ENCODE peak calls at places on chromosome 13, in nine cellular contexts. One of them, this sample, is unnamed.

GRCh38 chr13:26653310-26653709 is 95.8 kb downstream of the WASF3 start:
- DNase-seq in activated T-helper 1 cell treated with anti-CD3 and anti-CD28 coated beads, Interleukin-12 subunit alpha, Interleukin-12 subunit beta, Interleukin-2, Interleukin-4 antibody, amounts not matched to agents 30 ng/mL and 10 ng/mL and 1 ng/mL, durations not matched to agents 14 hours and 24 hours and 36 hours: no peak
- DNase-seq in hypothalamus: no peak
- DNase-seq in adrenal gland: no peak
- DNase-seq in activated CD8-positive, alpha-beta memory T cell treated with anti-CD3 and anti-CD28 coated beads for 4 hours: no peak
- DNase-seq in stimulated activated CD8-positive, alpha-beta memory T cell treated with anti-CD3 and anti-CD28 coated beads, Interleukin-2, amount 100 ng/mL, for 1 hour: no peak
- DNase-seq in progenitor cell of endocrine pancreas: no peak
- DNase-seq in GM04504: peak; percentile 54
- DNase-seq in WTC11: no peak
- DNase-seq in this sample: no peak

GRCh38 chr13:110617326-110618072 is 2.2 kb downstream of the NAXD start:
- DNase-seq in progenitor cell of endocrine pancreas: no peak
- DNase-seq in stimulated activated CD8-positive, alpha-beta memory T cell treated with anti-CD3 and anti-CD28 coated beads, Interleukin-2, amount 100 ng/mL, for 1 hour: no peak
- DNase-seq in WTC11: no peak
- DNase-seq in GM04504: no peak
- DNase-seq in activated T-helper 1 cell treated with anti-CD3 and anti-CD28 coated beads, Interleukin-12 subunit alpha, Interleukin-12 subunit beta, Interleukin-2, Interleukin-4 antibody, amounts not matched to agents 30 ng/mL and 10 ng/mL and 1 ng/mL, durations not matched to agents 14 hours and 24 hours and 36 hours: no peak
- DNase-seq in activated CD8-positive, alpha-beta memory T cell treated with anti-CD3 and anti-CD28 coated beads for 4 hours: no peak
- DNase-seq in adrenal gland: peak; percentile 83
- DNase-seq in hypothalamus: no peak
- DNase-seq in this sample: no peak

GRCh38 chr13:104011505-104012270 is 945.5 kb upstream of the SLC10A2 start:
- DNase-seq in WTC11: no peak
- DNase-seq in stimulated activated CD8-positive, alpha-beta memory T cell treated with anti-CD3 and anti-CD28 coated beads, Interleukin-2, amount 100 ng/mL, for 1 hour: no peak
- DNase-seq in activated CD8-positive, alpha-beta memory T cell treated with anti-CD3 and anti-CD28 coated beads for 4 hours: no peak
- DNase-seq in hypothalamus: no peak
- DNase-seq in GM04504: no peak
- DNase-seq in activated T-helper 1 cell treated with anti-CD3 and anti-CD28 coated beads, Interleukin-12 subunit alpha, Interleukin-12 subunit beta, Interleukin-2, Interleukin-4 antibody, amounts not matched to agents 30 ng/mL and 10 ng/mL and 1 ng/mL, durations not matched to agents 14 hours and 24 hours and 36 hours: no peak
- DNase-seq in progenitor cell of endocrine pancreas: no peak
- DNase-seq in adrenal gland: no peak
- DNase-seq in this sample: no peak

GRCh38 chr13:93776936-93777335 is 550.3 kb downstream of the GPC6 start:
- DNase-seq in activated CD8-positive, alpha-beta memory T cell treated with anti-CD3 and anti-CD28 coated beads for 4 hours: no peak
- DNase-seq in activated T-helper 1 cell treated with anti-CD3 and anti-CD28 coated beads, Interleukin-12 subunit alpha, Interleukin-12 subunit beta, Interleukin-2, Interleukin-4 antibody, amounts not matched to agents 30 ng/mL and 10 ng/mL and 1 ng/mL, durations not matched to agents 14 hours and 24 hours and 36 hours: no peak
- DNase-seq in adrenal gland: no peak
- DNase-seq in progenitor cell of endocrine pancreas: no peak
- DNase-seq in hypothalamus: no peak
- DNase-seq in GM04504: peak; percentile 19
- DNase-seq in WTC11: no peak
- DNase-seq in stimulated activated CD8-positive, alpha-beta memory T cell treated with anti-CD3 and anti-CD28 coated beads, Interleukin-2, amount 100 ng/mL, for 1 hour: no peak
- DNase-seq in this sample: no peak

GRCh38 chr13:113110048-113110851 is 4.7 kb downstream of the F7 start:
- DNase-seq in adrenal gland: no peak
- DNase-seq in progenitor cell of endocrine pancreas: no peak
- DNase-seq in hypothalamus: no peak
- DNase-seq in activated T-helper 1 cell treated with anti-CD3 and anti-CD28 coated beads, Interleukin-12 subunit alpha, Interleukin-12 subunit beta, Interleukin-2, Interleukin-4 antibody, amounts not matched to agents 30 ng/mL and 10 ng/mL and 1 ng/mL, durations not matched to agents 14 hours and 24 hours and 36 hours: no peak
- DNase-seq in activated CD8-positive, alpha-beta memory T cell treated with anti-CD3 and anti-CD28 coated beads for 4 hours: peak; percentile 22
- DNase-seq in stimulated activated CD8-positive, alpha-beta memory T cell treated with anti-CD3 and anti-CD28 coated beads, Interleukin-2, amount 100 ng/mL, for 1 hour: no peak
- DNase-seq in GM04504: no peak
- DNase-seq in WTC11: peak; percentile 31
- DNase-seq in this sample: no peak

GRCh38 chr13:95546919-95547318 is 5.6 kb upstream of the CLDN10 start:
- DNase-seq in activated CD8-positive, alpha-beta memory T cell treated with anti-CD3 and anti-CD28 coated beads for 4 hours: no peak
- DNase-seq in activated T-helper 1 cell treated with anti-CD3 and anti-CD28 coated beads, Interleukin-12 subunit alpha, Interleukin-12 subunit beta, Interleukin-2, Interleukin-4 antibody, amounts not matched to agents 30 ng/mL and 10 ng/mL and 1 ng/mL, durations not matched to agents 14 hours and 24 hours and 36 hours: no peak
- DNase-seq in WTC11: no peak
- DNase-seq in GM04504: no peak
- DNase-seq in progenitor cell of endocrine pancreas: no peak
- DNase-seq in hypothalamus: no peak
- DNase-seq in stimulated activated CD8-positive, alpha-beta memory T cell treated with anti-CD3 and anti-CD28 coated beads, Interleukin-2, amount 100 ng/mL, for 1 hour: no peak
- DNase-seq in adrenal gland: no peak
- DNase-seq in this sample: no peak

GRCh38 chr13:83086948-83087347 is 795.3 kb downstream of the SLITRK1 start:
- DNase-seq in activated T-helper 1 cell treated with anti-CD3 and anti-CD28 coated beads, Interleukin-12 subunit alpha, Interleukin-12 subunit beta, Interleukin-2, Interleukin-4 antibody, amounts not matched to agents 30 ng/mL and 10 ng/mL and 1 ng/mL, durations not matched to agents 14 hours and 24 hours and 36 hours: no peak
- DNase-seq in progenitor cell of endocrine pancreas: no peak
- DNase-seq in adrenal gland: no peak
- DNase-seq in WTC11: no peak
- DNase-seq in hypothalamus: no peak
- DNase-seq in activated CD8-positive, alpha-beta memory T cell treated with anti-CD3 and anti-CD28 coated beads for 4 hours: no peak
- DNase-seq in stimulated activated CD8-positive, alpha-beta memory T cell treated with anti-CD3 and anti-CD28 coated beads, Interleukin-2, amount 100 ng/mL, for 1 hour: no peak
- DNase-seq in GM04504: no peak
- DNase-seq in this sample: no peak

GRCh38 chr13:42996584-42996983 is 4.5 kb upstream of the EPSTI1 start:
- DNase-seq in activated T-helper 1 cell treated with anti-CD3 and anti-CD28 coated beads, Interleukin-12 subunit alpha, Interleukin-12 subunit beta, Interleukin-2, Interleukin-4 antibody, amounts not matched to agents 30 ng/mL and 10 ng/mL and 1 ng/mL, durations not matched to agents 14 hours and 24 hours and 36 hours: no peak
- DNase-seq in GM04504: no peak
- DNase-seq in hypothalamus: no peak
- DNase-seq in activated CD8-positive, alpha-beta memory T cell treated with anti-CD3 and anti-CD28 coated beads for 4 hours: no peak
- DNase-seq in stimulated activated CD8-positive, alpha-beta memory T cell treated with anti-CD3 and anti-CD28 coated beads, Interleukin-2, amount 100 ng/mL, for 1 hour: no peak
- DNase-seq in adrenal gland: no peak
- DNase-seq in progenitor cell of endocrine pancreas: no peak
- DNase-seq in WTC11: no peak
- DNase-seq in this sample: no peak

GRCh38 chr13:29978211-29978610 is 127.8 kb upstream of the UBL3 start:
- DNase-seq in progenitor cell of endocrine pancreas: no peak
- DNase-seq in WTC11: no peak
- DNase-seq in GM04504: no peak
- DNase-seq in activated T-helper 1 cell treated with anti-CD3 and anti-CD28 coated beads, Interleukin-12 subunit alpha, Interleukin-12 subunit beta, Interleukin-2, Interleukin-4 antibody, amounts not matched to agents 30 ng/mL and 10 ng/mL and 1 ng/mL, durations not matched to agents 14 hours and 24 hours and 36 hours: no peak
- DNase-seq in stimulated activated CD8-positive, alpha-beta memory T cell treated with anti-CD3 and anti-CD28 coated beads, Interleukin-2, amount 100 ng/mL, for 1 hour: no peak
- DNase-seq in adrenal gland: no peak
- DNase-seq in activated CD8-positive, alpha-beta memory T cell treated with anti-CD3 and anti-CD28 coated beads for 4 hours: no peak
- DNase-seq in hypothalamus: no peak
- DNase-seq in this sample: no peak